ENCODE peak calls at places on chromosomes 6 and 20, in four cellular contexts. X, U, B and J are unnamed samples.

GRCh38 chr6:44594471-44594870 is 207.0 kb downstream of the CDC5L start:
- DNase-seq in X (no peak), U (no peak), B (no peak), J (no peak)

GRCh38 chr6:113871975-113872374 is 14.8 kb downstream of the MARCKS start:
- DNase-seq in X (no peak), U (no peak), B (no peak), J (no peak)

GRCh38 chr6:20846602-20847028 is 312.4 kb downstream of the CDKAL1 start:
- DNase-seq in X (peak), U (no peak), B (no peak), J (peak)

GRCh38 chr6:31558631-31559500 is 11.5 kb downstream of the NFKBIL1 start:
- DNase-seq in X (no peak), U (no peak), B (no peak), J (no peak)

GRCh38 chr6:112086744-112087135 is 542 bp downstream of the TUBE1 start:
- DNase-seq in X (peak), U (peak), B (no peak), J (peak)

GRCh38 chr6:32149577-32149845 is 2.2 kb downstream of the PRRT1 start:
- DNase-seq in X (no peak), U (no peak), B (no peak), J (no peak)

GRCh38 chr6:4155848-4156466 is 20.6 kb upstream of the ECI2 start:
- DNase-seq in X (peak), U (peak), B (peak), J (peak)

GRCh38 chr6:74967821-74968220 is 238.0 kb downstream of the COL12A1 start:
- DNase-seq in X (peak), U (no peak), B (no peak), J (no peak)

GRCh38 chr20:54093423-54094267 is 23.3 kb upstream of the BCAS1 start:
- DNase-seq in X (no peak), U (no peak), B (no peak), J (no peak)

GRCh38 chr6:140572129-140572528 is 1197.7 kb upstream of the CITED2 start:
- DNase-seq in X (peak), U (no peak), B (no peak), J (peak)

GRCh38 chr20:48983423-48984400 is 62.2 kb downstream of the ARFGEF2 start:
- DNase-seq in X (peak), U (no peak), B (no peak), J (peak)

GRCh38 chr6:23091795-23092194 is 522.4 kb downstream of the HDGFL1 start:
- DNase-seq in X (peak), U (no peak), B (no peak), J (no peak)

GRCh38 chr6:43774776-43775583 is 5.0 kb downstream of the VEGFA start:
- DNase-seq in X (peak), U (peak), B (peak), J (peak)

GRCh38 chr6:316753-317038 is 24.4 kb downstream of the DUSP22 start:
- DNase-seq in X (no peak), U (no peak), B (no peak), J (no peak)

GRCh38 chr6:116387374-116387773 is 16.6 kb downstream of the DSE start:
- DNase-seq in X (peak), U (no peak), B (no peak), J (peak)